ENCODE peak calls at places on chromosome 15, in four cellular contexts. E, Q, S and C are unnamed samples.

GRCh38 chr15:45653702-45654424 is 19.0 kb downstream of the SQOR start:
- DNase-seq in Q (no peak), E (no peak), S (no peak), C (no peak)

GRCh38 chr15:67997996-67998395 is 56.1 kb upstream of the PIAS1 start:
- DNase-seq in Q (no peak), E (no peak), S (no peak), C (peak)

GRCh38 chr15:71496336-71496955 is 313.9 kb upstream of the NR2E3 start:
- DNase-seq in Q (no peak), E (no peak), S (no peak), C (no peak)

GRCh38 chr15:87724330-87724729 is 532.2 kb downstream of the NTRK3 start:
- DNase-seq in Q (no peak), E (no peak), S (no peak), C (no peak)

GRCh38 chr15:50425219-50425618 is 1.0 kb downstream of the USP8 start:
- DNase-seq in E (no peak), Q (no peak), S (no peak), C (no peak)

GRCh38 chr15:81752149-81752942 is 293.5 kb downstream of the MEX3B start:
- DNase-seq in E (no peak), S (no peak), Q (no peak), C (no peak)

GRCh38 chr15:36458406-36458805 is 121.0 kb upstream of the CDIN1 start:
- DNase-seq in Q (no peak), E (no peak), S (no peak), C (no peak)

GRCh38 chr15:39657714-39658113 is 76.8 kb downstream of the THBS1 start:
- DNase-seq in S (no peak), Q (no peak), E (no peak), C (no peak)

GRCh38 chr15:51837784-51838183 is 8.3 kb downstream of the TMOD3 start:
- DNase-seq in Q (no peak), E (no peak), S (no peak), C (peak)

GRCh38 chr15:49843725-49844124 is 222.9 kb downstream of the DTWD1 start:
- DNase-seq in S (no peak), E (no peak), Q (no peak), C (peak)

GRCh38 chr15:98954411-98954810 is 53.2 kb downstream of the PGPEP1L start:
- DNase-seq in Q (no peak), S (no peak), E (no peak), C (no peak)

GRCh38 chr15:62491642-62492041 is 326.6 kb upstream of the C2CD4B start:
- DNase-seq in E (no peak), Q (peak), S (no peak), C (no peak)

GRCh38 chr15:61102281-61102680 is 126.8 kb downstream of the RORA start:
- DNase-seq in Q (no peak), E (no peak), S (no peak), C (no peak)

GRCh38 chr15:36644156-36644896 is 64.9 kb downstream of the CDIN1 start:
- DNase-seq in S (no peak), Q (no peak), E (no peak), C (no peak)

DNA sequence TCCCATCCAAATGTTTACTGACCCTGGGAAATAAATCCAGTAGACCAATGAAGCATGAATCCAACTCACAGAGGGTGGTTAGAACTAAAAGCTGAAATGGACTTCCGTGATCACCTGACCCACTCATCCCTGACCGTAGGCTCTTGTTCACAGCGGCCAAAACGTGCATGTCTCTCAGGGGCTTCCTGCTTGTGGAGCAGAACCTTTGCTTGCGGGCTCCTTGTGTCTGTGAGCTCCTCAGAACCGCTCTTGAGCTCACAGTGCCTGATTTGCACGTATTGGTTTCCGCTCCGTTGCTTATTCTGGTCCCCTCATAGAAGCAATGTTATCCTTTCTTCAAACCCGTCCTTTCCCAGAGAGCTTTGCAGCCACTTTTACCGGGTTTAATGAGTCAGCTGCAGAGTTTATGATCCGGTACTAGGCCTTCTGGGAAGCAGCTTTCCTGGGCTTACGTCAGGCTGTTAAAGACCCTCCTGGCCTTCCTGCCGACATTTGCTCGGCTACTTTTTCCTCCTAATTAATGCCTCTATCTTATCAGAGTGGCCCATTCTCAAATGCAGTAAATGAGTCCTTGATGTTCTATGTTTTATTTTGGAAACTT is 35.4 kb downstream of the LIPC start:
- DNase-seq in S (no peak), Q (peak), E (no peak), C (no peak)
- TF ChIP-seq RAD21 in S (no peak), Q (no peak), E (no peak), C (no peak)

GRCh38 chr15:64464271-64465005 is 4.1 kb downstream of the ZNF609 start:
- DNase-seq in S (no peak), E (no peak), Q (no peak), C (no peak)
- TF ChIP-seq JUN in S (no peak), E (no peak), Q (no peak), C (no peak)

GRCh38 chr15:48721061-48721810 is 75.7 kb upstream of the FBN1 start:
- DNase-seq in Q (no peak), S (no peak), E (no peak), C (no peak)
- TF ChIP-seq RAD21 in Q (no peak), S (no peak), E (no peak), C (no peak)

GRCh38 chr15:101428758-101429157 is 60.7 kb downstream of the PCSK6 start:
- DNase-seq in E (no peak), S (no peak), Q (no peak), C (no peak)
- TF ChIP-seq JUN in E (no peak), S (no peak), Q (no peak), C (no peak)

GRCh38 chr15:31609243-31609642 is 282.6 kb downstream of the KLF13 start:
- DNase-seq in Q (no peak), E (no peak), S (no peak), C (no peak)
- TF ChIP-seq RAD21 in Q (no peak), E (no peak), S (no peak), C (no peak)

GRCh38 chr15:77035999-77036471 is 34.9 kb downstream of the TSPAN3 start:
- DNase-seq in S (no peak), Q (no peak), E (no peak), C (no peak)
- TF ChIP-seq JUN in S (no peak), Q (no peak), E (no peak), C (no peak)

GRCh38 chr15:69896606-69897005 is 201.1 kb downstream of the TLE3 start:
- DNase-seq in S (no peak), E (no peak), Q (no peak), C (no peak)
- TF ChIP-seq RAD21 in S (no peak), E (no peak), Q (no peak), C (no peak)

DNA sequence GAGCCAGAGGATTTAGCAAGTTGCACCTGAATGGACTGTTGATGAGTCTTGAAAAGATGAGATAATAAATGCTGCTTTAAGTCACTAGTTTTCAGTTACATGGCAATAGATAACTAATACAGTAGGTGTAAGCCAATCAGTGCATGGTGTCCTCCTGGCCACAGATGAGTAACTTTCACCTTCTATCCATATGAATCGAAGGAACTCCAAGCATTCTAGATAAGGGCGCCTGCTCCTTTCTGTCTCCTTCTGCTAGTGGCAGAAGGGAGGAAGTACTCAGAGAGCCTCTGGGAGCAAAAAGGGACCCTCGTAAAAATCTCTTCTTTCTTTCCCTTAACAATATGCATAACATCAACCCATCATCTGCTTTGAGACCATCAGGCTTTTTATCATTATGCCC is 37.3 kb downstream of the TM6SF1 start:
- DNase-seq in S (no peak), E (no peak), Q (no peak), C (no peak)
- TF ChIP-seq JUN in S (no peak), E (no peak), Q (no peak), C (no peak)

DNA sequence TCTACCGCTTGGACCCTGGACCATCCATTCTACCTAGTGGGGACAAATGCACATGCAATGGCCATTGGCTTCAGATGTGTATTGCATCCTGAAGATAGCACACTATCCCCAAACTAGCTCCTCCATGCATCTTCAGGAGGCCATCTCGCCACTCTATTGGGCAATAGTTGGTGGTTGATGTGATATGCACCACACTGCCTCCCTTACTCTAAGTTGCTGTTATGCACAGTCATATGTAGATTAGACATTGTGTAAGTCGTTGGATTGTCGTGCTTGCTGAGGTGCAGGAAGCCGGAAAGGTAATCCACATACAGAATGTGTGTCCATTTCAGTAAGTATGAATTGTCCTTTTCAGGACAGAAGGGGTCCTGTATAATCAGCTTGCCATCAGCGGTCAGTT is 26.7 kb upstream of the PLA2G4D start:
- DNase-seq in S (no peak), E (no peak), Q (no peak), C (no peak)
- TF ChIP-seq RAD21 in S (no peak), E (no peak), Q (no peak), C (no peak)

GRCh38 chr15:101307048-101307896 is 12.2 kb upstream of the SNRPA1 start:
- DNase-seq in S (no peak), Q (no peak), E (no peak), C (no peak)
- TF ChIP-seq JUN in S (no peak), Q (no peak), E (no peak), C (no peak)